ENCODE peak calls at places on chromosome 3, in four cellular contexts. Q is breast epithelium; W is H7; G is CD4-positive, CD25-positive, alpha-beta regulatory T cell. H is an unnamed sample.

GRCh38 chr3:106249159-106249558 is 380.3 kb upstream of the CBLB start:
- DNase-seq in Q (no peak), W (no peak), G (no peak), H (peak; percentile 67)

GRCh38 chr3:144491333-144491732 is 519.7 kb downstream of the DIPK2A start:
- DNase-seq in W (peak; percentile 52), G (no peak), Q (no peak), H (no peak)

GRCh38 chr3:72123908-72124441 is 339.0 kb upstream of the PROK2 start:
- DNase-seq in G (peak; percentile 33), Q (peak; percentile 82), W (no peak), H (peak; percentile 99)

GRCh38 chr3:143060906-143061305 is 58.7 kb upstream of the CHST2 start:
- DNase-seq in Q (no peak), G (peak; percentile 76), W (no peak), H (peak; percentile 39)

GRCh38 chr3:98343647-98344507 is 9.8 kb upstream of the OR5K4 start:
- DNase-seq in Q (no peak), G (peak; percentile 56), W (peak; percentile 12), H (peak; percentile 72)

GRCh38 chr3:40043444-40043755 is 234.0 kb downstream of the MYRIP start:
- DNase-seq in W (no peak), G (no peak), Q (peak; percentile 19), H (peak; percentile 74)

GRCh38 chr3:177453087-177453844 is 256.0 kb upstream of the TBL1XR1 start:
- DNase-seq in W (no peak), G (no peak), Q (no peak), H (no peak)

GRCh38 chr3:186643493-186643892 is 3.3 kb downstream of the FETUB start:
- DNase-seq in G (peak; percentile 38), W (no peak), Q (no peak), H (peak; percentile 46)

GRCh38 chr3:3862534-3862933 is 63.3 kb downstream of the LRRN1 start:
- DNase-seq in W (no peak), G (no peak), Q (no peak), H (no peak)

GRCh38 chr3:14507345-14507741 is 32.8 kb downstream of the GRIP2 start:
- DNase-seq in Q (no peak), G (no peak), W (no peak), H (no peak)

GRCh38 chr3:80391573-80391972 is 623.8 kb upstream of the ROBO1 start:
- DNase-seq in Q (no peak), G (no peak), W (no peak), H (no peak)

GRCh38 chr3:141308588-141309218 is 59.6 kb upstream of the ZBTB38 start:
- DNase-seq in G (no peak), Q (peak; percentile 55), W (peak; percentile 87), H (peak; percentile 81)

GRCh38 chr3:185649414-185649813 is 63.3 kb downstream of the SENP2 start:
- DNase-seq in G (no peak), Q (no peak), W (no peak), H (no peak)

GRCh38 chr3:27802849-27803248 is 80.7 kb upstream of the EOMES start:
- DNase-seq in W (no peak), G (no peak), Q (no peak), H (no peak)

GRCh38 chr3:63228677-63229076 is 49.4 kb upstream of the SYNPR start:
- DNase-seq in W (peak; percentile 13), G (peak; percentile 4), Q (no peak), H (peak; percentile 52)

GRCh38 chr3:111809196-111809595 is 49.9 kb upstream of the PHLDB2 start:
- DNase-seq in W (no peak), G (no peak), Q (no peak), H (no peak)

GRCh38 chr3:172760406-172760805 is 9.9 kb downstream of the ECT2 start:
- DNase-seq in Q (no peak), G (no peak), W (no peak), H (peak; percentile 37)

GRCh38 chr3:9862391-9863235 is 17.4 kb downstream of the CIDEC start:
- DNase-seq in W (peak; percentile 96), Q (no peak), G (peak; percentile 10), H (no peak)

GRCh38 chr3:124829819-124830554 is 57.2 kb downstream of the ITGB5 start:
- DNase-seq in W (no peak), G (no peak), Q (no peak), H (no peak)

GRCh38 chr3:97838393-97838792 is 16.6 kb downstream of the CRYBG3 start:
- DNase-seq in Q (no peak), W (no peak), G (no peak), H (peak; percentile 18)

GRCh38 chr3:14137445-14137844 is 12.6 kb downstream of the TMEM43 start:
- DNase-seq in Q (no peak), G (no peak), W (no peak), H (peak; percentile 71)

GRCh38 chr3:73556520-73557371 is 68.0 kb downstream of the PDZRN3 start:
- DNase-seq in Q (no peak), G (no peak), W (peak; percentile 17), H (no peak)

GRCh38 chr3:128577711-128578110 is 72.9 kb downstream of the RPN1 start:
- DNase-seq in W (peak; percentile 70), Q (no peak), G (no peak), H (no peak)

GRCh38 chr3:124097362-124098120 is 105.6 kb upstream of the ROPN1 start:
- DNase-seq in Q (no peak), G (no peak), W (no peak), H (peak; percentile 39)

GRCh38 chr3:154151969-154152368 is 30.8 kb downstream of the ARHGEF26 start:
- DNase-seq in G (no peak), Q (no peak), W (no peak), H (peak; percentile 29)

GRCh38 chr3:42520906-42521305 is 18.5 kb downstream of the VIPR1 start:
- DNase-seq in W (no peak), G (no peak), Q (no peak), H (no peak)

GRCh38 chr3:58342676-58343075 is 10.0 kb downstream of the PXK start:
- DNase-seq in W (no peak), Q (no peak), G (no peak), H (no peak)

GRCh38 chr3:169836058-169836941 is 23.6 kb upstream of the LRRC34 start:
- DNase-seq in Q (no peak), W (no peak), G (no peak), H (no peak)

GRCh38 chr3:119294402-119294888 is 262 bp downstream of the ARHGAP31 start:
- DNase-seq in G (no peak), Q (peak; percentile 39), W (peak; percentile 73), H (peak; percentile 32)

GRCh38 chr3:121477589-121477988 is 68.2 kb downstream of the POLQ start:
- DNase-seq in Q (no peak), W (no peak), G (no peak), H (no peak)

GRCh38 chr3:104952587-104952986 is 414.1 kb upstream of the ALCAM start:
- DNase-seq in Q (peak; percentile 28), G (no peak), W (no peak), H (peak; percentile 87)

GRCh38 chr3:31193429-31193828 is 299.0 kb upstream of the GADL1 start:
- DNase-seq in G (no peak), Q (no peak), W (no peak), H (no peak)

GRCh38 chr3:12182687-12183441 is 24.2 kb upstream of the TIMP4 start:
- DNase-seq in G (no peak), Q (no peak), W (no peak), H (no peak)

GRCh38 chr3:77041156-77041696 is 1.3 kb downstream of the ROBO2 start:
- DNase-seq in Q (no peak), G (no peak), W (no peak), H (no peak)

GRCh38 chr3:3665546-3665945 is 133.7 kb upstream of the LRRN1 start:
- DNase-seq in Q (no peak), G (no peak), W (no peak), H (peak; percentile 58)

GRCh38 chr3:130748981-130749380 is 2.4 kb upstream of the PIK3R4 start:
- DNase-seq in G (no peak), Q (no peak), W (no peak), H (no peak)

GRCh38 chr3:130746296-130747039 is at the start of gene PIK3R4:
- DNase-seq in G (peak; percentile 98), W (peak; percentile 93), Q (peak; percentile 95), H (peak; percentile 99)

GRCh38 chr3:130743354-130743753 is 3.3 kb downstream of the PIK3R4 start:
- DNase-seq in W (no peak), G (no peak), Q (no peak), H (no peak)

DNA sequence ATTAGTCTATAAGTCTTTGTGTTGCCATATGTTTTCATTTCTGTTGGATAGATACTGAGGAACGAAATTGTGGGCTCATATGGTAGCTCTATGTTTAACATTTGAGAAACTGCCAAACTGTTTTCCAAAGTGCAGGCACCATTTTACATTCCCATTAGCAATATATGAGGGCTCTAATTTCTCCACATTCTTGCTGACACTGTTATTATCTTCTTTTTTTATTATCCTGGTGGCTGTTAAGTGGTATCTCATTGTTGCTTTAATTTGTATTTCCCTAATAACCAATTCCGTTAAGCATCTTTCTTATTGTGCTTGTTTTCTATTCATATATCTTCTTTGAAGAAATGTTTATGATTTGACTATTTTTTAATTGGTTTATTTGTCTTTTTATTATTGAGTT is 1.9 kb upstream of the PIK3R4 start:
- DNase-seq in Q (no peak), W (no peak), G (no peak), H (no peak)
- H3K4me3 ChIP-seq in Q (no peak overlapping the region), W (no peak overlapping the region), G (peak overlapping the region; percentile 66), H (peak overlapping the region; percentile 37)

GRCh38 chr3:99658274-99658673 is 19.9 kb downstream of the COL8A1 start:
- DNase-seq in Q (no peak), W (no peak), G (no peak), H (no peak)

GRCh38 chr3:99659965-99660364 is 21.6 kb downstream of the COL8A1 start:
- DNase-seq in W (no peak), G (no peak), Q (no peak), H (no peak)

GRCh38 chr3:99659032-99659431 is 20.6 kb downstream of the COL8A1 start:
- DNase-seq in W (no peak), G (no peak), Q (no peak), H (peak; percentile 95)

GRCh38 chr3:99651561-99651960 is 13.2 kb downstream of the COL8A1 start:
- DNase-seq in W (no peak), Q (no peak), G (no peak), H (peak; percentile 35)

DNA sequence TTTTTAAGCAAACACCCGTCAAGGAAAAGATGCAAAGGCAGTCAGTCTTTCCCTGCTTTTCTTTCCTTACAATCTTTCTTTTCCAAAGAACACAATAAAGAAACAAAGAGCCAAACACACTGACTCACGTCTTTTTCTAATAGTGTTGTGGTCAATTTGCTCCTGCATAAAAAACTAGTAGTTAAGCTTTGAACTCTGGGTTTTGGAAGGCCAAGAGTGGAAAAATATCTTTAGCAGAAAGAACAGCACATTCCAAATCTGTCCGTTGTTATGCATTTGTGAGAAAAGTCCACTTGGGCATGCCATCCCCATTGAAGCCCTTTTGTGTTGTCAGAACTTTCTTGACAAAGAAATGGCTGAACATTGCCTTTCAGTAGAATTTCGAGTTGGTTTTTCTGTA is 18.2 kb downstream of the COL8A1 start:
- DNase-seq in Q (no peak), W (no peak), G (no peak), H (no peak)
- H3K4me3 ChIP-seq in Q (no peak overlapping the region), W (no peak overlapping the region), G (no peak overlapping the region), H (no peak overlapping the region)

GRCh38 chr3:102163818-102164154 is 271.0 kb upstream of the ZPLD1 start:
- DNase-seq in Q (no peak), W (no peak), G (no peak), H (peak; percentile 48)
- H3K4me3 ChIP-seq in Q (no peak overlapping the region), W (no peak overlapping the region), G (no peak overlapping the region), H (no peak overlapping the region)

DNA sequence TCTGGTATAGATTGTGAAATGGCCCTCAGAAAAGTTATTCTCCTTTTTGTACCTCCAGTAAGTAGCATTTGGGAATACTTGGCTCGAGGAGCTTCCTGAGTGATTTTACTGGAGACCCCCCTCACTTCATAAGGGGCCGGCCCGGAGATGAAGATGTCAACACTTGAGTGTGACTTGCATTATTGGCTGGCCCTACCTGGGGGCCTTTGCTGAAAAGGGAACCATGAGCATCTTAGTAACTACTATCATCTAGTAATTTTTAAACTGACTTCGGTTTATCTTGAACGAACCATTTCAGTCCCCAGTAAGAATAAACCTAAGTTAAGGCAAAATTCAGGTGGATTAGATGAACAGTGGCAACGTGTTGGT is 1.3 kb downstream of the FAIM start:
- DNase-seq in Q (no peak), G (no peak), W (peak; percentile 26), H (no peak)
- H3K4me3 ChIP-seq in Q (peak overlapping the region; percentile 77), G (peak overlapping the region; percentile 88), W (no peak overlapping the region), H (no peak overlapping the region)

H was measured in epithelial cell of esophagus.